ENCODE peak calls at places on chromosomes 12 and 14, in six cellular contexts. One of them, this sample, is unnamed.

GRCh38 chr14:33578461-33579216 is 372.2 kb downstream of the EGLN3 start:
- DNase-seq in effector CD4-positive, alpha-beta T cell: no peak
- DNase-seq in AG09319: no peak
- DNase-seq in neural crest cell: no peak
- DNase-seq in EL: no peak
- DNase-seq in C1 segment of cervical spinal cord: no peak
- DNase-seq in this sample: no peak

GRCh38 chr14:69654109-69654508 is 42.7 kb downstream of the SUSD6 start:
- DNase-seq in effector CD4-positive, alpha-beta T cell: no peak
- DNase-seq in AG09319: no peak
- DNase-seq in neural crest cell: no peak
- DNase-seq in EL: no peak
- DNase-seq in C1 segment of cervical spinal cord: no peak
- DNase-seq in this sample: no peak

GRCh38 chr12:106205208-106206069 is 42.4 kb downstream of the CKAP4 start:
- DNase-seq in effector CD4-positive, alpha-beta T cell: no peak
- DNase-seq in AG09319: no peak
- DNase-seq in neural crest cell: no peak
- DNase-seq in EL: no peak
- DNase-seq in C1 segment of cervical spinal cord: no peak
- DNase-seq in this sample: no peak

GRCh38 chr12:45260854-45261253 is 45.0 kb downstream of the ANO6 start:
- DNase-seq in effector CD4-positive, alpha-beta T cell: no peak
- DNase-seq in AG09319: no peak
- DNase-seq in neural crest cell: no peak
- DNase-seq in EL: no peak
- DNase-seq in C1 segment of cervical spinal cord: no peak
- DNase-seq in this sample: no peak

GRCh38 chr12:49930515-49931288 is 19.8 kb upstream of the AQP2 start:
- DNase-seq in effector CD4-positive, alpha-beta T cell: no peak
- DNase-seq in AG09319: peak; percentile 5
- DNase-seq in neural crest cell: no peak
- DNase-seq in EL: peak; percentile 68
- DNase-seq in C1 segment of cervical spinal cord: no peak
- DNase-seq in this sample: no peak

GRCh38 chr12:30874455-30875313 is 51.9 kb upstream of the TSPAN11 start:
- DNase-seq in effector CD4-positive, alpha-beta T cell: no peak
- DNase-seq in AG09319: no peak
- DNase-seq in neural crest cell: no peak
- DNase-seq in EL: no peak
- DNase-seq in C1 segment of cervical spinal cord: no peak
- DNase-seq in this sample: no peak

GRCh38 chr14:106037380-106037779 is 511.0 kb downstream of the TMEM121 start:
- DNase-seq in effector CD4-positive, alpha-beta T cell: no peak
- DNase-seq in AG09319: no peak
- DNase-seq in neural crest cell: no peak
- DNase-seq in EL: no peak
- DNase-seq in C1 segment of cervical spinal cord: no peak
- DNase-seq in this sample: no peak

GRCh38 chr14:69999246-69999645 is 120.0 kb downstream of the SMOC1 start:
- DNase-seq in effector CD4-positive, alpha-beta T cell: no peak
- DNase-seq in AG09319: no peak
- DNase-seq in neural crest cell: no peak
- DNase-seq in EL: peak; percentile 29
- DNase-seq in C1 segment of cervical spinal cord: no peak
- DNase-seq in this sample: peak; percentile 96

GRCh38 chr14:105379946-105380345 is 18.4 kb upstream of the TEX22 start:
- DNase-seq in effector CD4-positive, alpha-beta T cell: no peak
- DNase-seq in AG09319: no peak
- DNase-seq in neural crest cell: no peak
- DNase-seq in EL: no peak
- DNase-seq in C1 segment of cervical spinal cord: no peak
- DNase-seq in this sample: no peak

GRCh38 chr14:68979722-68980552 is 835 bp upstream of the ACTN1 start:
- DNase-seq in effector CD4-positive, alpha-beta T cell: no peak
- DNase-seq in AG09319: no peak
- DNase-seq in neural crest cell: peak; percentile 22
- DNase-seq in EL: peak; percentile 54
- DNase-seq in C1 segment of cervical spinal cord: no peak
- DNase-seq in this sample: peak; percentile 85